ENCODE peak calls at places on chromosome 22, in eight cellular contexts. U is mucosa of descending colon, A is GM12878, C is fibroblast of the aortic adventitia, F is GM23338, K is gastrocnemius medialis, R is endothelial cell of umbilical vein, O is Peyer's patch. Z is an unnamed sample.

GRCh38 chr22:41876675-41877074 is 38.2 kb downstream of the SHISA8 start:
- DNase-seq in U (no peak), A (no peak), C (no peak), F (no peak), K (no peak), R (no peak), O (no peak), Z (no peak)

GRCh38 chr22:45842141-45842831 is 134.7 kb downstream of the WNT7B start:
- DNase-seq in U (no peak), A (no peak), C (peak), F (no peak), K (no peak), R (no peak), O (no peak), Z (peak)

GRCh38 chr22:32106930-32107329 is 52.2 kb downstream of the C22orf42 start:
- DNase-seq in U (no peak), A (no peak), C (peak), F (peak), K (no peak), R (no peak), O (no peak), Z (peak)

GRCh38 chr22:23786261-23786710 is 480 bp upstream of the SMARCB1 start:
- DNase-seq in U (no peak), A (no peak), C (peak), F (no peak), K (no peak), R (no peak), O (no peak), Z (no peak)

GRCh38 chr22:46028069-46028991 is 51.4 kb upstream of the WNT7B start:
- DNase-seq in U (no peak), A (no peak), C (no peak), F (no peak), K (no peak), R (no peak), O (no peak), Z (no peak)

GRCh38 chr22:33472462-33473344 is 414.5 kb upstream of the SYN3 start:
- DNase-seq in U (no peak), A (peak), C (no peak), F (no peak), K (no peak), R (no peak), O (no peak), Z (no peak)

GRCh38 chr22:42500164-42500835 is 19.3 kb downstream of the RRP7A start:
- DNase-seq in U (peak), A (peak), C (peak), F (peak), K (peak), R (peak), O (peak), Z (peak)

GRCh38 chr22:49157529-49158339 is 669.9 kb downstream of the BRD1 start:
- DNase-seq in U (no peak), A (no peak), C (no peak), F (no peak), K (no peak), R (no peak), O (no peak), Z (no peak)

GRCh38 chr22:34878996-34879395 is 187.0 kb upstream of the ISX start:
- DNase-seq in U (no peak), A (no peak), C (no peak), F (no peak), K (no peak), R (no peak), O (no peak), Z (peak)

GRCh38 chr22:46364341-46365165 is 29.0 kb downstream of the TRMU start:
- DNase-seq in U (no peak), A (no peak), C (no peak), F (no peak), K (no peak), R (no peak), O (no peak), Z (no peak)

GRCh38 chr22:38284042-38284402 is 11.2 kb upstream of the TMEM184B start:
- DNase-seq in U (no peak), A (no peak), C (peak), F (no peak), K (no peak), R (no peak), O (no peak), Z (peak)

GRCh38 chr22:46054091-46054877 is 77.3 kb upstream of the WNT7B start:
- DNase-seq in U (peak), A (no peak), C (peak), F (no peak), K (no peak), R (peak), O (peak), Z (peak)

GRCh38 chr22:30864441-30865420 is 103.8 kb downstream of the MORC2 start:
- DNase-seq in U (no peak), A (no peak), C (no peak), F (no peak), K (no peak), R (no peak), O (no peak), Z (no peak)

GRCh38 chr22:17999851-18000250 is 24.5 kb downstream of the MICAL3 start:
- DNase-seq in U (no peak), A (no peak), C (no peak), F (no peak), K (no peak), R (no peak), O (no peak), Z (no peak)

GRCh38 chr22:23402275-23403151 is 177.6 kb downstream of the IGLL1 start:
- DNase-seq in U (peak), A (no peak), C (no peak), F (peak), K (no peak), R (peak), O (peak), Z (peak)

GRCh38 chr22:44733426-44734106 is 18.8 kb upstream of the ARHGAP8 start:
- DNase-seq in U (no peak), A (no peak), C (no peak), F (no peak), K (no peak), R (no peak), O (no peak), Z (no peak)

GRCh38 chr22:44732017-44732561 is 20.3 kb upstream of the ARHGAP8 start:
- DNase-seq in U (no peak), A (no peak), C (no peak), F (no peak), K (no peak), R (no peak), O (no peak), Z (no peak)

GRCh38 chr22:44734278-44734677 is 18.1 kb upstream of the ARHGAP8 start:
- DNase-seq in U (no peak), A (no peak), C (no peak), F (no peak), K (no peak), R (no peak), O (no peak), Z (no peak)

GRCh38 chr22:44731357-44731970 is 20.9 kb upstream of the ARHGAP8 start:
- DNase-seq in U (no peak), A (no peak), C (no peak), F (no peak), K (no peak), R (no peak), O (no peak), Z (no peak)

GRCh38 chr22:44732661-44733060 is 19.7 kb upstream of the ARHGAP8 start:
- DNase-seq in U (no peak), A (no peak), C (no peak), F (no peak), K (no peak), R (no peak), O (no peak), Z (no peak)
- H3K4me3 ChIP-seq in U (no peak), A (no peak), C (no peak), F (no peak), K (no peak), R (no peak), O (no peak), Z (no peak)

GRCh38 chr22:48104786-48105185 is 1342.3 kb downstream of the TBC1D22A start:
- DNase-seq in U (no peak), A (no peak), C (no peak), F (no peak), K (no peak), R (no peak), O (no peak), Z (no peak)
- H3K4me3 ChIP-seq in U (no peak), A (no peak), C (no peak), F (no peak), K (no peak), R (no peak), O (no peak), Z (no peak)

GRCh38 chr22:40485813-40486610 is 115.6 kb downstream of the SGSM3 start:
- DNase-seq in U (no peak), A (no peak), C (peak), F (no peak), K (peak), R (no peak), O (no peak), Z (peak)
- H3K4me3 ChIP-seq in U (no peak), A (no peak), C (no peak), F (no peak), K (no peak), R (no peak), O (no peak), Z (no peak)

DNA sequence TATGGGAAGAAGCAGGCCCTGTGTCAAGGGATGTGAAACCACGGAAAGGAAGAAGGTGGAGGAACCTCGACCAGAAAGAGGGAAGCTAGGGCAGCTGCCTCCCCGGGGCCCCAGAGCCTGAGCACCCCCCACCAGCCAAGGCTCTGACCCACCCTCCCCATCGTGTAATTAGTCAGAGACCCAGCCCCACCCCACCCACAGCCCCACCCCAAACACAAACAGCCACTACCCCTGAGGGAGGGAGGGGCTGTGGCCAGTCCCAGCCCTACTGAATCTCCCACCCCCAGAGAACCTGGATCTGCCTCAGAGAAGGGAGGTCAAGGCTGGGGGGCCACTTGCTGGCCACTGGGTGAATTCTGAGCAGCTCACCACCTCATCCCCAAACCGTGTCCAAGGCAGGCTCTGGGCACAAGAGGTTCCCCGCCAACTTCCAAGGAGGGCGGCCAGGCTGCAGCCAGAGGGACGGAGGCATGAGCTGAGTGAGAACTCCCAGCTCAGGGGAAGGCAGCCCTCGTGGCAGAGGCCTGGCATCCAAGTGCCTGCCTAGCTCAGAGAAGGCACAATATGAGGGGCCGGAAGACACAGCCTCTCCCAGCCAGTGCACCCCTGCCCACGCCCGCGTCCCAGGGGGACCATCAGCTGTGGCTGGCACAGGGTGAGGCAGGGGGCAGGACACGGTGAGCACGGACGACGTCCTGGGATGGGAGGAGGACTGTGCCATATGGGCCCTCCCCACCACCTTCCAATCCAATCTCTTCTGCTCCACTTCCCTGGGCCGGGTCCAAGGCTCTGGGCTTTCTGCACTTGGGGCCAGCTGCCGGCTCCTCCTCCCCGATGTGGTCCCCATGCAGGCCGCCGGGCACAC is 2.7 kb downstream of the PLXNB2 start:
- DNase-seq in U (peak), A (no peak), C (peak), F (no peak), K (no peak), R (no peak), O (no peak), Z (peak)
- H3K4me3 ChIP-seq in U (no peak), A (peak), C (peak), F (no peak), K (peak), R (no peak), O (peak), Z (peak)

GRCh38 chr22:19607198-19608113 is 83.2 kb upstream of the CLDN5 start:
- DNase-seq in U (peak), A (no peak), C (no peak), F (peak), K (peak), R (peak), O (peak), Z (no peak)
- H3K4me3 ChIP-seq in U (no peak), A (no peak), C (no peak), F (no peak), K (no peak), R (no peak), O (no peak), Z (no peak)